ENCODE peak calls at places on chromosomes 3 and 15, in four cellular contexts. P is AG10803, U is ovary, H is natural killer cell. B is an unnamed sample.

GRCh38 chr3:2947536-2947935 is 162.6 kb downstream of the IL5RA start:
- DNase-seq in P (no peak), U (no peak), H (no peak), B (no peak)

GRCh38 chr3:186636536-186636935 is 3.7 kb upstream of the FETUB start:
- DNase-seq in P (no peak), U (no peak), H (no peak), B (no peak)

GRCh38 chr3:69385723-69386483 is at the start of gene FRMD4B:
- DNase-seq in P (peak; percentile 13), U (peak; percentile 60), H (peak; percentile 26), B (no peak)

GRCh38 chr15:56613826-56614225 is 119.5 kb downstream of the ZNF280D start:
- DNase-seq in P (no peak), U (no peak), H (no peak), B (no peak)

GRCh38 chr3:8237893-8238292 is 263.7 kb upstream of the LMCD1 start:
- DNase-seq in P (no peak), U (no peak), H (no peak), B (no peak)

GRCh38 chr3:16400143-16400935 is 113.2 kb downstream of the RFTN1 start:
- DNase-seq in P (no peak), U (no peak), H (no peak), B (no peak)

GRCh38 chr3:156761713-156762575 is 64.2 kb upstream of the LEKR1 start:
- DNase-seq in P (peak; percentile 50), U (no peak), H (no peak), B (no peak)

GRCh38 chr3:128310286-128311058 is 156.2 kb downstream of the DNAJB8 start:
- DNase-seq in P (no peak), U (no peak), H (no peak), B (no peak)

GRCh38 chr3:58386966-58387365 is 46.7 kb downstream of the PDHB start:
- DNase-seq in P (peak; percentile 86), U (no peak), H (no peak), B (no peak)

GRCh38 chr15:46251873-46252272 is 617.0 kb downstream of the SQOR start:
- DNase-seq in P (no peak), U (no peak), H (no peak), B (no peak)

GRCh38 chr3:124439586-124439985 is 290.7 kb upstream of the UMPS start:
- DNase-seq in P (no peak), U (no peak), H (no peak), B (no peak)

GRCh38 chr3:128009952-128010846 is 42.0 kb upstream of the SEC61A1 start:
- DNase-seq in P (peak; percentile 92), U (no peak), H (no peak), B (no peak)

GRCh38 chr3:18681946-18682345 is 256.8 kb upstream of the SATB1 start:
- DNase-seq in P (no peak), U (no peak), H (no peak), B (no peak)

GRCh38 chr15:51681303-51681963 is at the start of gene SCG3:
- DNase-seq in P (peak; percentile 37), U (peak; percentile 76), H (peak; percentile 50), B (peak; percentile 39)

GRCh38 chr15:66657062-66658020 is 44.7 kb upstream of the SMAD6 start:
- DNase-seq in P (peak; percentile 25), U (no peak), H (no peak), B (no peak)

GRCh38 chr3:119794971-119795612 is 13.2 kb downstream of the NR1I2 start:
- DNase-seq in P (no peak), U (no peak), H (no peak), B (no peak)

DNA sequence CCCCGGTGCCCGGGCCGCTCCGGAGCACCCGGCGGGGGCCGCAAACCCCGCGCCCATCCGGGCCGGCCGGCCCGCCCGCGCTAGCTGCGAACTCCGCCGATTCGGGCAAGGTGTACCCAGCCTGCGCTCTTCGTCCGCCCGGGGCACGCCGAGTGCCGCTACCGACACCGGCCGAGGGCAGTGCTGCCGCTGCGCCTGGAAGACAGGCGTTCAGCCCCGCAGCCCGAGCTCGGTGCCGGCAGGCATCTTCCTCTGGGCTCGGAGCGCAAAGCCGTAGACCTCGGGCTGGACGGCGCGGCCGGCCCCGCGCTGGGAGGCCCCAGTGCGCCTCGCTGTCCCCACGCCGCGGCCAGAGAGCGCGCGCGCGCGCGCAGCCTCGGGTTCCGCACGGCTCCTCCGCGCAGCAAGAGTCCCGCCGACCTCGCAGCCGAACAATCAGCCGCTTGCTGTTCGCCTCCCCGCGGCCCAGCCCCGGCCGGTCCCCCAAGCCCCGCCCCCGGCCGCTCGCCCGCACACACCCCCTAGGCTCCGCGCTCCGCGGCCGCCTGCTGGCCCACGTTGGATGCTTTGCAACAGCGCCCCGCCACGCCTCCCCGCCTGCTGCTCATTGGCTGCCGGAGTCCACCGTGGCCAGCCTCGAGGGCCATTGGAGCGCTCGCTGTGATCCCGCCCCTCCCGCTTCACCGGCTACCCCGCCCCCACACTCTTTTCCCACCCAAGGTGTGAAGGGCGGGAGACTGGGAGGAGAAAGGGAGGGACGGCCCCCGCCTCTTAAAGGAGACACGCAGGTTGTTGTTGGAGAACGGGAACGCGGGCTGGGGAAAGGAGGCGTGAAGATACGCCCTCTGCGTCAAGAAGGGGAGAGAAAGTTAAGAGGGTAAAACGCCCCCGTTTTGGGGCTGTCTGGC is at the start of gene LRIG1:
- DNase-seq in P (peak; percentile 97), U (peak; percentile 99), H (peak; percentile 92), B (peak; percentile 91)
- TF ChIP-seq CTCF in P (peak; percentile 26), U (peak; percentile 41), H (peak; percentile 54), B (no peak)

DNA sequence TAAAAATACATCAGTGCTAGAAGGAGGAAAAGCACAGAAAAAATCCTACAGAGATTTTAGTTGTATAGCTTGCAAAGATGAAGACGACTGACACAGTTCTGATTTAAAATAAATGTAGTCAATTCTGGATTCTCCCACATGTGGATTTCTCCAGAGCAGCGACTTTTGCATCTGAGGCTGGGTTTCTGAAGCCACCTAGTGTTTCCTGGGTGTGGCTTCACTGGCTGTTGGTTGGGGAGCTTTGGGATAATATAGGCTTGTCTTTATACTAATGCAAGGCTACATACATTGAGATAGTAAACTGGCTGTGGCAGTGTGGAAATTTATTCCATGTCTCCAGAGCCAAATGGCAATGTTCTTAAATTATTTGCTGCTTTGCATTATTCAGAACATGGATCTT is 158.1 kb upstream of the FEZF2 start:
- DNase-seq in P (no peak), U (no peak), H (no peak), B (no peak)
- TF ChIP-seq CTCF in P (no peak), U (no peak), H (no peak), B (no peak)

GRCh38 chr3:142226474-142226873 is 1.1 kb upstream of the GK5 start:
- DNase-seq in P (no peak), U (no peak), H (no peak), B (no peak)
- TF ChIP-seq CTCF in P (peak; percentile 27), U (no peak), H (no peak), B (no peak)

DNA sequence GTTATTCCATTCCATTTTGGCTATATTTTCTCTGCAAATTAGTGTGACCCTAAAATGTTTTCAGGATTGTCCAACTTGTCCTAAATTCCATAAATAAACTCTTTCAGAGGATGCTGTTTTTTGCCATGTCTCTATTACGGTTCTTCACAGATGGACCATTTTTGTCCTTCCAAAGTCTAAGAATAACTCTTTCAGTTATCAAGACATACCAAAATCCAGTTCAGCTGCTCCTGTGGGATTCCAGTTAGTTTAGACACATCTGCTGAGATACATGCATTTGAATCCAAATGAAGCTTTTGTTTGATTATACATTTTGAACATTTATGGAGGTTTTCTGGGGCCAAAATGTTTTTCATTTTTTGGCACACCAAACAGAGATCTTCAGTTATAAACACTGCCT is 80.6 kb downstream of the TIGIT start:
- DNase-seq in P (no peak), U (no peak), H (no peak), B (no peak)
- TF ChIP-seq CTCF in P (no peak), U (no peak), H (no peak), B (no peak)